ENCODE peak calls at places on chromosomes 11 and 22, in nine cellular contexts. S, O, C, A, K, I, X, B and L are unnamed samples.

GRCh38 chr22:19526702-19527111 is 2.5 kb upstream of the CLDN5 start:
- DNase-seq in S (no peak), C (no peak), K (peak; percentile 51), X (no peak), O (no peak), B (no peak), A (no peak), I (no peak), L (no peak)

GRCh38 chr11:121024989-121025388 is 1.1 kb downstream of the TBCEL start:
- DNase-seq in A (no peak), X (no peak), S (no peak), K (no peak), B (peak; percentile 40), I (no peak), O (no peak), C (peak; percentile 9), L (no peak)

GRCh38 chr11:130478204-130478701 is 29.8 kb downstream of the ADAMTS15 start:
- DNase-seq in X (no peak), C (peak; percentile 95), K (no peak), S (no peak), I (no peak), O (peak; percentile 91), B (peak; percentile 81), A (no peak), L (peak; percentile 87)

GRCh38 chr11:60831501-60832079 is 10.3 kb upstream of the CCDC86 start:
- DNase-seq in C (peak; percentile 42), O (no peak), X (no peak), K (no peak), S (no peak), A (no peak), B (no peak), I (no peak), L (no peak)

GRCh38 chr11:2537010-2537695 is 92.3 kb downstream of the KCNQ1 start:
- DNase-seq in I (no peak), X (no peak), K (no peak), A (no peak), C (no peak), B (no peak), O (peak; percentile 19), S (no peak), L (no peak)

GRCh38 chr11:8650401-8650990 is 32.0 kb downstream of the TRIM66 start:
- DNase-seq in O (no peak), B (no peak), X (no peak), C (peak; percentile 44), K (no peak), S (no peak), A (no peak), I (no peak), L (no peak)

GRCh38 chr11:125932301-125932700 is 13.5 kb upstream of the VSIG10L2 start:
- DNase-seq in A (no peak), I (no peak), C (no peak), O (no peak), S (no peak), B (no peak), X (no peak), K (peak; percentile 58), L (no peak)

GRCh38 chr11:80860632-80861031 is 1419.8 kb upstream of the TENM4 start:
- DNase-seq in A (no peak), C (no peak), K (no peak), X (no peak), S (no peak), B (no peak), O (no peak), I (no peak), L (no peak)

GRCh38 chr11:19241260-19242183 is 777 bp upstream of the E2F8 start:
- DNase-seq in S (no peak), X (peak; percentile 69), B (peak; percentile 10), A (peak; percentile 90), I (no peak), K (peak; percentile 68), C (no peak), O (no peak), L (no peak)

GRCh38 chr11:13772223-13773046 is 104.0 kb downstream of the FAR1 start:
- DNase-seq in C (peak; percentile 62), X (peak; percentile 80), B (peak; percentile 7), S (peak; percentile 31), A (peak; percentile 31), O (no peak), I (no peak), K (no peak), L (no peak)

GRCh38 chr11:125072210-125072960 is 9.3 kb downstream of the SLC37A2 start:
- DNase-seq in B (no peak), C (no peak), A (no peak), I (no peak), X (peak; percentile 82), K (peak; percentile 55), O (peak; percentile 24), S (no peak), L (no peak)

GRCh38 chr22:44689915-44690524 is 12.0 kb upstream of the PRR5 start:
- DNase-seq in O (no peak), K (no peak), S (no peak), B (no peak), A (no peak), I (no peak), X (no peak), C (no peak), L (no peak)
- H3K36me3 ChIP-seq in O (no peaks in the 10 kb centered on the region), K (no peaks in the 10 kb centered on the region), S (no peaks in the 10 kb centered on the region), B (no peaks in the 10 kb centered on the region), A (peaks cover 6% of the 10 kb centered on the region), I (no peaks in the 10 kb centered on the region), X (no peaks in the 10 kb centered on the region), C (peaks cover 3% of the 10 kb centered on the region), L (no peaks in the 10 kb centered on the region)

DNA sequence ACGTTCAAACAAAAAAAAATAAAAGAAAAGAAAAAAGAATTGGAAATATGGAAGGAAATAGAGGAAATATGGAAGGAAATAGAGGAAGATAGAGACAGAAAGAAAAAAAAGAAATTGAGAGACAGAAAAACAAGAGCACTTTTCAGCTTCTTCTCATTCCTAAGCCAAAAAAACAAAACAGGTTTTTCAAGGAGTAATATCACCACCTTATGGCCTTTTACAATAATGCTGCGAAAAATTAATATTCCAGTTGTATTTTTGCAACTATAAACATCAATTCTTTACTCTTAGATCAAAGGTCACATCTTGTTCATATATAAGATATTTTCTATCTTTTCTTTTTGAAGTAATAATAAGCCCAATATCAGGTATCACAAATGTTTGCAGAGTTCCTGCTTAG is 328.3 kb downstream of the FAT3 start:
- DNase-seq in S (no peak), K (no peak), A (no peak), X (peak; percentile 8), B (no peak), O (no peak), I (no peak), C (peak; percentile 4), L (no peak)
- TF ChIP-seq CTCF in S (no peak), K (peak; percentile 11), A (no peak), X (peak; percentile 32), B (no peak), O (no peak), I (no peak), C (peak; percentile 46), L (no peak)

DNA sequence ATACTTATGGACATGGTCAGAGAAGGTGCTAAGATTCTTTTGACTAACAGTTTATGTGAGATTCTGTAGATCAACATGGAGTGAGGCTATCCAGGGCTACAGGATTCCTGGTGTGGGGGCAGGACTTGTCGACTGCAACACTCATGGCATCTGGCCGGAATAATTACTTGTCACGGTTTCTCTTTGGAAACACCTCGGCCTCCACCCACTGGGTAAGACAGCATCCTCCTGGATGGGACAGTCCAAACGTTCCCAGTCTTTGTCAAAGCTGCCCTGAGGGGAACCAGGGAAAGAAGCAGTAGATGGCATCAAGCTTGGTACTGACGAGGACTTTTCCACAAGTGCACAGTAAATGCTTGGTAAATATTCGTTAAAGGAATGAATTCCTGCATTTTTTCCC is 762.8 kb downstream of the BRD1 start:
- DNase-seq in S (no peak), K (no peak), I (no peak), B (no peak), O (no peak), X (no peak), C (no peak), A (no peak), L (no peak)
- H3K9me3 ChIP-seq in S (no peaks in the 10 kb centered on the region), K (no peaks in the 10 kb centered on the region), I (no peaks in the 10 kb centered on the region), B (no peaks in the 10 kb centered on the region), O (no peaks in the 10 kb centered on the region), X (no peaks in the 10 kb centered on the region), C (peaks cover 25% of the 10 kb centered on the region), A (no peaks in the 10 kb centered on the region), L (no peaks in the 10 kb centered on the region)

GRCh38 chr11:118223576-118223975 is 1.2 kb downstream of the JAML start:
- DNase-seq in K (no peak), B (no peak), S (no peak), I (no peak), C (no peak), X (no peak), O (no peak), A (no peak), L (no peak)
- H3K36me3 ChIP-seq in K (no peaks in the 10 kb centered on the region), B (peaks cover 3% of the 10 kb centered on the region), S (no peaks in the 10 kb centered on the region), I (no peaks in the 10 kb centered on the region), C (no peaks in the 10 kb centered on the region), X (no peaks in the 10 kb centered on the region), O (no peaks in the 10 kb centered on the region), A (no peaks in the 10 kb centered on the region), L (no peaks in the 10 kb centered on the region)

GRCh38 chr11:87286338-87286737 is 248.6 kb downstream of the TMEM135 start:
- DNase-seq in X (no peak), A (no peak), B (no peak), O (no peak), K (no peak), S (no peak), C (no peak), I (no peak), L (no peak)

GRCh38 chr11:87292598-87292997 is 254.9 kb downstream of the TMEM135 start:
- DNase-seq in O (no peak), A (no peak), X (no peak), S (no peak), I (no peak), K (no peak), C (no peak), B (no peak), L (no peak)

GRCh38 chr11:87295237-87295636 is 257.5 kb downstream of the TMEM135 start:
- DNase-seq in I (no peak), K (no peak), S (no peak), O (no peak), A (no peak), X (no peak), C (no peak), B (no peak), L (no peak)

DNA sequence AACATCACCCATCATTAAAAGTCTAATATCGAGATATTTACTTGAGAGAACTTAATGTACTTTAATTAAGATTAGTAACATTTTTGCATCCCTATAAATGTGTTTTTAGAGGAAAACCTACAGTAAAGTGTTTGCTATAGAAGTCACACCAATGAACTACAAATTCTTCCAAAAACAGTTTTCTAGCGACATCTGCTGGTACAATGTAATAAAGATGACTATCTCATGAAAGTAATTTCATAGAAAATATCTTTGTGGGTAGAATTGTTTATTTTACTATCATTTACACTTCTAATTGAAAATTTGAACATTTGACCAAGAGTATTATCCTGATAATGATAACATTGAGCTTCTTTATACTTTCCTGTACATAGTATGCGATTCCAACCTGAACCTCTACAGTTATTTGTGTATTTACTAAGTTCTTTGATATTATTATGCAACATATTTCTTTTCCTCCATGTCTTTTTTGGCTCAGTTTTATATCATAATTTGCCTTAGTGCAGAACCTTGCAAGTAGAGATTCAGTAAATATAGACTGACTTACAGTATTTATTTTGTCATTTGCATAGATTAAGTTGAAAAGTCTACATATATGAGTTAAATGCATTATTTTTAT is 252.7 kb downstream of the TMEM135 start:
- DNase-seq in S (no peak), A (peak; percentile 41), O (no peak), C (peak; percentile 64), B (no peak), X (peak; percentile 72), K (no peak), I (no peak), L (no peak)
- TF ChIP-seq CTCF in S (no peak), A (no peak), O (peak; percentile 41), C (peak; percentile 80), B (peak; percentile 81), X (peak; percentile 72), K (peak; percentile 75), I (peak; percentile 96), L (peak; percentile 66)